ENCODE peak calls at places on chromosomes 11 and 22, in four cellular contexts. T is kidney, V is esophagus squamous epithelium, P is caudate nucleus. O is an unnamed sample.

GRCh38 chr11:65505434-65506315 is 6.8 kb downstream of the MALAT1 start:
- DNase-seq in P (no peak), V (no peak), T (peak), O (peak)

GRCh38 chr11:15910761-15911160 is 445.6 kb downstream of the SOX6 start:
- DNase-seq in P (no peak), T (no peak), V (no peak), O (no peak)

GRCh38 chr11:33068611-33069340 is 29.4 kb downstream of the TCP11L1 start:
- DNase-seq in T (no peak), P (no peak), V (no peak), O (no peak)

GRCh38 chr11:62124186-62125113 is 639 bp downstream of the INCENP start:
- DNase-seq in V (no peak), P (no peak), T (no peak), O (no peak)

GRCh38 chr11:123272565-123272964 is 77.5 kb upstream of the CLMP start:
- DNase-seq in V (no peak), P (no peak), T (no peak), O (no peak)

GRCh38 chr22:41939981-41940852 is 6.7 kb downstream of the CENPM start:
- DNase-seq in V (peak), T (peak), P (peak), O (peak)

GRCh38 chr22:32746715-32747114 is 54.8 kb upstream of the TIMP3 start:
- DNase-seq in P (no peak), V (no peak), T (no peak), O (no peak)

GRCh38 chr11:130301002-130301401 is 13.7 kb downstream of the ZBTB44 start:
- DNase-seq in V (no peak), T (no peak), P (no peak), O (no peak)

GRCh38 chr11:125170406-125171031 is 6.0 kb downstream of the PKNOX2 start:
- DNase-seq in P (no peak), T (peak), V (no peak), O (no peak)

GRCh38 chr11:129721685-129722084 is 94.0 kb upstream of the TMEM45B start:
- DNase-seq in P (no peak), T (no peak), V (no peak), O (no peak)

GRCh38 chr22:20602589-20603164 is 95.3 kb downstream of the MED15 start:
- DNase-seq in P (no peak), T (no peak), V (no peak), O (no peak)

GRCh38 chr11:72589802-72590761 is 84.1 kb downstream of the PDE2A start:
- DNase-seq in P (no peak), T (peak), V (no peak), O (no peak)

GRCh38 chr11:46183819-46184218 is 62.6 kb upstream of the PHF21A start:
- DNase-seq in T (no peak), P (no peak), V (no peak), O (no peak)

GRCh38 chr11:21511835-21512440 is 680.9 kb upstream of the ANO5 start:
- DNase-seq in V (no peak), T (no peak), P (no peak), O (no peak)

GRCh38 chr11:120517390-120518315 is 6.1 kb downstream of the GRIK4 start:
- DNase-seq in T (peak), V (no peak), P (no peak), O (no peak)

GRCh38 chr11:85718991-85719807 is 33.2 kb upstream of the CCDC89 start:
- DNase-seq in V (no peak), T (peak), P (no peak), O (peak)

GRCh38 chr11:129787518-129787917 is 28.1 kb upstream of the TMEM45B start:
- DNase-seq in T (no peak), V (no peak), P (no peak), O (no peak)

GRCh38 chr11:64581057-64581523 is 9.9 kb upstream of the SLC22A12 start:
- DNase-seq in T (no peak), V (no peak), P (no peak), O (no peak)

GRCh38 chr22:42932857-42933782 is 76.0 kb upstream of the ARFGAP3 start:
- DNase-seq in T (no peak), V (no peak), P (no peak), O (no peak)

GRCh38 chr11:127392575-127392974 is 392.0 kb upstream of the KIRREL3 start:
- DNase-seq in P (no peak), T (no peak), V (no peak), O (no peak)

GRCh38 chr22:17836977-17837742 is 62.9 kb upstream of the BID start:
- DNase-seq in P (no peak), T (peak), V (no peak), O (no peak)

GRCh38 chr22:44214187-44214586 is 33.5 kb downstream of the PARVG start:
- DNase-seq in V (no peak), T (no peak), P (no peak), O (no peak)

GRCh38 chr22:26581026-26581425 is 8.9 kb downstream of the TPST2 start:
- DNase-seq in T (no peak), P (no peak), V (no peak), O (no peak)

GRCh38 chr11:93123351-93123898 is 74.4 kb downstream of the SLC36A4 start:
- DNase-seq in T (no peak), V (no peak), P (no peak), O (no peak)

GRCh38 chr11:11279956-11280689 is 72.9 kb downstream of the CSNK2A3 start:
- DNase-seq in T (no peak), V (no peak), P (no peak), O (no peak)

GRCh38 chr11:35064114-35064800 is 74.7 kb upstream of the CD44 start:
- DNase-seq in V (no peak), P (no peak), T (no peak), O (no peak)

GRCh38 chr11:107733518-107733917 is 21.7 kb upstream of the SLN start:
- DNase-seq in V (no peak), T (no peak), P (no peak), O (no peak)

GRCh38 chr22:35872451-35872850 is 154.8 kb downstream of the APOL5 start:
- DNase-seq in P (no peak), T (no peak), V (no peak), O (no peak)

GRCh38 chr11:4626207-4627105 is 10.8 kb upstream of the OR51D1 start:
- DNase-seq in T (no peak), P (no peak), V (no peak), O (no peak)

GRCh38 chr11:74954199-74954598 is 5.1 kb downstream of the SPCS2 start:
- DNase-seq in V (no peak), P (no peak), T (no peak), O (no peak)

GRCh38 chr11:130313383-130314183 is 1.1 kb downstream of the ZBTB44 start:
- DNase-seq in T (no peak), P (no peak), V (no peak), O (no peak)

GRCh38 chr11:104876838-104877500 is 21.3 kb downstream of the CASP12 start:
- DNase-seq in P (no peak), V (no peak), T (no peak), O (no peak)

GRCh38 chr22:38742176-38742942 is 13.4 kb downstream of the SUN2 start:
- DNase-seq in T (no peak), V (no peak), P (no peak), O (no peak)

GRCh38 chr22:42873361-42873760 is 16.3 kb upstream of the ARFGAP3 start:
- DNase-seq in V (no peak), P (no peak), T (no peak), O (no peak)

GRCh38 chr11:2901196-2901796 is 15.7 kb upstream of the CDKN1C start:
- DNase-seq in T (no peak), V (no peak), P (no peak), O (no peak)

GRCh38 chr11:46383974-46384701 is 2.7 kb downstream of the MDK start:
- DNase-seq in V (no peak), P (no peak), T (peak), O (no peak)

GRCh38 chr22:21009638-21010425 is 5.1 kb upstream of the P2RX6 start:
- DNase-seq in P (no peak), T (peak), V (no peak), O (no peak)

GRCh38 chr11:10659339-10660216 is 34.0 kb downstream of the IRAG1 start:
- DNase-seq in V (no peak), T (peak), P (no peak), O (peak)

GRCh38 chr11:132588366-132588765 is 943.9 kb downstream of the OPCML start:
- DNase-seq in P (no peak), V (no peak), T (no peak), O (no peak)
- H3K27ac ChIP-seq in P (no peak), V (no peak), T (no peak), O (no peak)

GRCh38 chr11:23127706-23128105 is 267.4 kb upstream of the CCDC179 start:
- DNase-seq in P (no peak), V (no peak), T (no peak), O (no peak)

GRCh38 chr11:23124996-23125395 is 264.7 kb upstream of the CCDC179 start:
- DNase-seq in V (no peak), P (no peak), T (no peak), O (no peak)

GRCh38 chr11:23123766-23124165 is 263.5 kb upstream of the CCDC179 start:
- DNase-seq in V (no peak), T (no peak), P (no peak), O (no peak)

GRCh38 chr11:23124249-23124648 is 264.0 kb upstream of the CCDC179 start:
- DNase-seq in V (no peak), P (no peak), T (no peak), O (no peak)
- H3K27ac ChIP-seq in V (no peak), P (no peak), T (no peak), O (no peak)

GRCh38 chr22:48599346-48599745 is 1228.3 kb downstream of the BRD1 start:
- DNase-seq in P (no peak), V (no peak), T (no peak), O (no peak)
- H3K27ac ChIP-seq in P (no peak), V (no peak), T (no peak), O (peak)

GRCh38 chr11:1303196-1303821 is 6.1 kb downstream of the TOLLIP start:
- DNase-seq in T (peak), P (peak), V (no peak), O (no peak)

GRCh38 chr11:1305063-1305495 is 4.4 kb downstream of the TOLLIP start:
- DNase-seq in T (no peak), P (no peak), V (no peak), O (no peak)

GRCh38 chr11:1305558-1306056 is 3.8 kb downstream of the TOLLIP start:
- DNase-seq in V (no peak), T (no peak), P (no peak), O (no peak)

GRCh38 chr11:1303973-1304372 is 5.5 kb downstream of the TOLLIP start:
- DNase-seq in T (no peak), V (no peak), P (no peak), O (no peak)

GRCh38 chr11:1304376-1304775 is 5.1 kb downstream of the TOLLIP start:
- DNase-seq in T (peak), V (no peak), P (no peak), O (no peak)
- H3K27ac ChIP-seq in T (peak), V (peak), P (no peak), O (peak)

GRCh38 chr11:27874998-27875397 is 174.7 kb upstream of the BDNF start:
- DNase-seq in P (no peak), T (no peak), V (no peak), O (no peak)
- H3K27ac ChIP-seq in P (no peak), T (no peak), V (no peak), O (no peak)

GRCh38 chr22:46592390-46592872 is 27.8 kb upstream of the GRAMD4 start:
- DNase-seq in T (peak), P (peak), V (no peak), O (no peak)
- H3K27ac ChIP-seq in T (peak), P (peak), V (peak), O (peak)

DNA sequence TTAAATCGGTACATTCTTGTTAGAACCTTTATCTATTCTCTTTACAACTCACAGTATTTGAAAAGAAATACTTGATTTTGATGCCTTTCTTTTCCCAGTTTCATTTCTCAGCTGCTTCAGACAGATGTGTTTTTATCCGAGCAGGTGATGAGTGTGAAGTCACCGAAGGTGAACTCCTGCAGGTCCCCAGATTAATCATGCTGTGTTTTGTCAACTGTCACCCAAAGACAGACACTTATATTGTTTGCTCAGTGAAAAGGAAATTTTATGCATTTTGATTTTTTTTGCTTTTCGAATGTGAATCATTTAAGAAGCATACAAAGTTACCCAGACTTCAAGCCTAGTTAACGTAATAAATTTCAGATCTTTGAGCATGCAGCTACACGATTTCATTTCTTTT is 7.8 kb upstream of the TMPRSS13 start:
- DNase-seq in T (no peak), V (no peak), P (no peak), O (no peak)
- H3K27ac ChIP-seq in T (no peak), V (no peak), P (no peak), O (no peak)